ENCODE peak calls at places on chromosomes 5 and 9, in eight cellular contexts. R, I, J, U, Z, P, X and S are unnamed samples.
A peak's percentile ranks its signal among the peaks of the same experiment; 100 is the strongest.

GRCh38 chr5:108295588-108296368 is 86.1 kb downstream of the FBXL17 start:
- DNase-seq in R (no peak), I (peak; percentile 23), J (no peak), U (no peak), Z (no peak), P (no peak), X (no peak), S (no peak)

GRCh38 chr5:67693956-67694564 is 497.5 kb upstream of the CD180 start:
- DNase-seq in R (no peak), I (peak; percentile 37), J (no peak), U (no peak), Z (no peak), P (no peak), X (no peak), S (no peak)

GRCh38 chr9:123394291-123395235 is 38.6 kb downstream of the CRB2 start:
- DNase-seq in R (peak; percentile 27), I (no peak), J (no peak), U (no peak), Z (no peak), P (no peak), X (no peak), S (no peak)

GRCh38 chr5:83554686-83555085 is 83.1 kb downstream of the VCAN start:
- DNase-seq in R (no peak), I (peak; percentile 8), J (no peak), U (no peak), Z (no peak), P (no peak), X (no peak), S (no peak)

GRCh38 chr9:80648336-80648735 is 1041.0 kb downstream of the TLE1 start:
- DNase-seq in R (no peak), I (peak; percentile 78), J (no peak), U (no peak), Z (no peak), P (peak; percentile 14), X (no peak), S (no peak)

GRCh38 chr9:34227445-34227844 is 48.6 kb downstream of the UBAP1 start:
- DNase-seq in R (no peak), I (peak; percentile 51), J (no peak), U (no peak), Z (no peak), P (no peak), X (no peak), S (no peak)

GRCh38 chr9:134371731-134372130 is 45.5 kb downstream of the RXRA start:
- DNase-seq in R (no peak), I (no peak), J (no peak), U (no peak), Z (no peak), P (no peak), X (no peak), S (no peak)

GRCh38 chr5:103041071-103041676 is 78.8 kb downstream of the GIN1 start:
- DNase-seq in R (peak; percentile 1), I (peak; percentile 54), J (no peak), U (no peak), Z (no peak), P (no peak), X (no peak), S (no peak)

GRCh38 chr9:97889941-97890557 is 32.3 kb downstream of the TRMO start:
- DNase-seq in R (no peak), I (peak; percentile 50), J (peak; percentile 45), U (peak; percentile 33), Z (no peak), P (peak; percentile 51), X (peak; percentile 76), S (peak; percentile 43)

GRCh38 chr5:108278285-108279240 is 103.3 kb downstream of the FBXL17 start:
- DNase-seq in R (peak; percentile 23), I (no peak), J (no peak), U (no peak), Z (no peak), P (peak; percentile 47), X (no peak), S (no peak)

GRCh38 chr5:35853652-35854051 is 3.0 kb upstream of the IL7R start:
- DNase-seq in R (no peak), I (no peak), J (no peak), U (no peak), Z (no peak), P (no peak), X (peak; percentile 61), S (peak; percentile 54)

GRCh38 chr9:101536938-101537337 is 3.3 kb downstream of the RNF20 start:
- DNase-seq in R (no peak), I (peak; percentile 34), J (no peak), U (no peak), Z (no peak), P (peak; percentile 62), X (peak; percentile 23), S (no peak)